ENCODE peak calls at places on chromosomes 3 and 15, in seven cellular contexts. W, O, J, S, K, T and X are unnamed samples.
A peak's percentile ranks its signal among the peaks of the same experiment; 100 is the strongest.

GRCh38 chr3:43353923-43354670 is 67.8 kb downstream of the SNRK start:
- DNase-seq in S (no peak), J (no peak), K (peak; percentile 32), O (no peak), W (no peak), T (peak; percentile 38), X (no peak)

GRCh38 chr3:72338942-72339749 is 509.1 kb downstream of the SHQ1 start:
- DNase-seq in J (peak; percentile 97), T (peak; percentile 88), S (peak; percentile 98), W (peak; percentile 98), K (peak; percentile 80), O (peak; percentile 40), X (peak; percentile 94)

GRCh38 chr15:92653836-92654524 is 1.6 kb downstream of the FAM174B start:
- DNase-seq in O (peak; percentile 77), T (no peak), S (peak; percentile 6), K (peak; percentile 83), W (no peak), J (peak; percentile 52), X (no peak)

GRCh38 chr3:126121074-126121473 is 37.1 kb upstream of the SLC41A3 start:
- DNase-seq in W (no peak), O (no peak), S (no peak), T (no peak), J (no peak), K (no peak), X (no peak)

GRCh38 chr3:74434406-74434805 is 180.1 kb downstream of the CNTN3 start:
- DNase-seq in W (no peak), T (no peak), O (no peak), K (no peak), S (no peak), J (no peak), X (no peak)

GRCh38 chr3:129502641-129503386 is 25.6 kb upstream of the RHO start:
- DNase-seq in J (no peak), S (no peak), T (no peak), K (no peak), O (peak; percentile 55), W (no peak), X (no peak)

GRCh38 chr15:47972738-47973137 is 148.1 kb upstream of the SLC24A5 start:
- DNase-seq in O (no peak), J (no peak), K (no peak), T (no peak), W (no peak), S (no peak), X (no peak)

GRCh38 chr15:88256261-88257230 is at the start of gene NTRK3:
- DNase-seq in O (no peak), J (peak; percentile 27), W (no peak), S (peak; percentile 56), T (peak; percentile 5), K (peak; percentile 1), X (peak; percentile 36)

GRCh38 chr3:30181546-30181945 is 424.9 kb upstream of the TGFBR2 start:
- DNase-seq in K (no peak), W (no peak), S (no peak), O (no peak), T (no peak), J (peak; percentile 60), X (no peak)

GRCh38 chr3:126284258-126284904 is 72.8 kb downstream of the KLF15 start:
- DNase-seq in W (no peak), S (peak; percentile 58), T (peak; percentile 16), K (no peak), J (peak; percentile 31), O (no peak), X (peak; percentile 44)

GRCh38 chr15:101050647-101051290 is 131.6 kb downstream of the LRRK1 start:
- DNase-seq in S (no peak), T (no peak), W (no peak), J (no peak), O (no peak), K (no peak), X (no peak)

GRCh38 chr3:13772321-13772745 is 107.5 kb downstream of the WNT7A start:
- DNase-seq in S (no peak), O (no peak), J (no peak), W (no peak), K (no peak), T (no peak), X (no peak)

GRCh38 chr3:119810018-119810435 is 28.1 kb downstream of the NR1I2 start:
- DNase-seq in K (peak; percentile 47), S (peak; percentile 39), O (peak; percentile 50), T (peak; percentile 9), W (peak; percentile 9), J (peak; percentile 30), X (peak; percentile 31)
- H3K4me3 ChIP-seq in K (peak overlapping the region; percentile 35), S (peak overlapping the region; percentile 43), O (peak overlapping the region; percentile 67), T (peak overlapping the region; percentile 46), W (peak overlapping the region; percentile 55), J (peak overlapping the region; percentile 56), X (peak overlapping the region; percentile 47)

GRCh38 chr15:41561104-41561776 is 2.2 kb downstream of the TYRO3 start:
- DNase-seq in J (no peak), T (no peak), K (no peak), W (no peak), O (no peak), S (no peak), X (no peak)

GRCh38 chr15:41557673-41558399 is 1.2 kb upstream of the TYRO3 start:
- DNase-seq in J (peak; percentile 85), T (peak; percentile 87), S (peak; percentile 58), K (peak; percentile 82), W (peak; percentile 47), O (peak; percentile 83), X (peak; percentile 74)

GRCh38 chr15:41558400-41559238 is at the start of gene TYRO3:
- DNase-seq in O (peak; percentile 75), S (peak; percentile 42), K (peak; percentile 33), W (peak; percentile 29), T (peak; percentile 53), J (peak; percentile 51), X (peak; percentile 43)

GRCh38 chr15:41559489-41560177 is 621 bp downstream of the TYRO3 start:
- DNase-seq in J (no peak), K (no peak), T (no peak), W (no peak), S (no peak), O (peak; percentile 64), X (no peak)

DNA sequence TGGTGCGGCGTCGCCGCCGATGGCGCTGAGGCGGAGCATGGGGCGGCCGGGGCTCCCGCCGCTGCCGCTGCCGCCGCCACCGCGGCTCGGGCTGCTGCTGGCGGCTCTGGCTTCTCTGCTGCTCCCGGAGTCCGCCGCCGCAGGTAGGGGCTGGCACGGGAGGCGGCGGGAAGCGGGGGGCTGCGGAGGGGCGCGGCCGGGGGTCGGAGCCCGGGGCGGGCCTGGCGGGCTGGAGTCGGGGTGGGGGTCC is 152 bp downstream of the TYRO3 start:
- DNase-seq in W (no peak), O (no peak), K (no peak), S (no peak), J (no peak), T (no peak), X (no peak)
- H3K4me3 ChIP-seq in W (peak overlapping the region; percentile 59), O (peak overlapping the region; percentile 70), K (peak overlapping the region; percentile 47), S (no peak overlapping the region), J (peak overlapping the region; percentile 63), T (peak overlapping the region; percentile 70), X (peak overlapping the region; percentile 73)

GRCh38 chr3:45011756-45012441 is 14.2 kb upstream of the CLEC3B start:
- DNase-seq in W (peak; percentile 83), T (peak; percentile 89), S (peak; percentile 93), O (no peak), J (peak; percentile 97), K (peak; percentile 98), X (peak; percentile 92)
- H3K4me3 ChIP-seq in W (no peak overlapping the region), T (peak overlapping the region; percentile 24), S (peak overlapping the region; percentile 22), O (no peak overlapping the region), J (peak overlapping the region; percentile 23), K (no peak overlapping the region), X (peak overlapping the region; percentile 21)

GRCh38 chr3:12508316-12508715 is 24.0 kb downstream of the TSEN2 start:
- DNase-seq in W (peak; percentile 98), S (peak; percentile 99), T (peak; percentile 99), J (peak; percentile 100), K (peak; percentile 76), O (no peak), X (peak; percentile 97)
- H3K4me3 ChIP-seq in W (peak overlapping the region; percentile 36), S (peak overlapping the region; percentile 13), T (peak overlapping the region; percentile 7), J (peak overlapping the region; percentile 11), K (no peak overlapping the region), O (no peak overlapping the region), X (peak overlapping the region; percentile 6)

GRCh38 chr15:38012894-38013293 is 78.5 kb downstream of the TMCO5A start:
- DNase-seq in O (no peak), W (no peak), J (no peak), K (no peak), T (no peak), S (no peak), X (no peak)
- H3K4me3 ChIP-seq in O (no peak overlapping the region), W (no peak overlapping the region), J (no peak overlapping the region), K (no peak overlapping the region), T (no peak overlapping the region), S (no peak overlapping the region), X (no peak overlapping the region)